ENCODE peak calls at places on chromosomes 6 and 20, in four cellular contexts. T, Z, I and Y are unnamed samples.

GRCh38 chr20:37355252-37356180 is 9.6 kb downstream of the SRC start:
- DNase-seq in I (no peak), T (no peak), Z (no peak), Y (no peak)

GRCh38 chr6:16602035-16602434 is 159.2 kb downstream of the ATXN1 start:
- DNase-seq in T (no peak), I (peak), Z (no peak), Y (no peak)

GRCh38 chr6:46465294-46466165 is 25.7 kb downstream of the RCAN2 start:
- DNase-seq in T (no peak), Z (no peak), I (no peak), Y (no peak)

GRCh38 chr20:15359056-15359455 is 1021.6 kb upstream of the FLRT3 start:
- DNase-seq in T (no peak), Z (no peak), I (no peak), Y (no peak)

GRCh38 chr6:167982063-167982462 is 15.4 kb upstream of the KIF25 start:
- DNase-seq in T (no peak), Z (no peak), I (no peak), Y (no peak)

GRCh38 chr20:52936368-52936986 is 35.7 kb upstream of the TSHZ2 start:
- DNase-seq in T (no peak), Z (no peak), I (no peak), Y (no peak)

GRCh38 chr20:16711859-16712258 is 18.0 kb upstream of the SNRPB2 start:
- DNase-seq in Z (no peak), I (no peak), T (no peak), Y (no peak)

GRCh38 chr6:18997375-18997826 is 610.3 kb downstream of the RNF144B start:
- DNase-seq in I (no peak), Z (peak), T (peak), Y (peak)

GRCh38 chr6:85015396-85015990 is 251.1 kb upstream of the TBX18 start:
- DNase-seq in Z (peak), I (no peak), T (peak), Y (peak)

GRCh38 chr6:36545767-36546663 is 1.3 kb downstream of the STK38 start:
- DNase-seq in Z (peak), I (no peak), T (no peak), Y (no peak)

GRCh38 chr20:6122873-6123649 is at the start of gene FERMT1:
- DNase-seq in Z (no peak), I (no peak), T (peak), Y (peak)

GRCh38 chr6:144311361-144311760 is 26.2 kb downstream of the UTRN start:
- DNase-seq in I (no peak), T (no peak), Z (no peak), Y (no peak)

GRCh38 chr6:30152019-30152673 is 8.9 kb downstream of the TRIM10 start:
- DNase-seq in Z (peak), T (no peak), I (no peak), Y (no peak)

DNA sequence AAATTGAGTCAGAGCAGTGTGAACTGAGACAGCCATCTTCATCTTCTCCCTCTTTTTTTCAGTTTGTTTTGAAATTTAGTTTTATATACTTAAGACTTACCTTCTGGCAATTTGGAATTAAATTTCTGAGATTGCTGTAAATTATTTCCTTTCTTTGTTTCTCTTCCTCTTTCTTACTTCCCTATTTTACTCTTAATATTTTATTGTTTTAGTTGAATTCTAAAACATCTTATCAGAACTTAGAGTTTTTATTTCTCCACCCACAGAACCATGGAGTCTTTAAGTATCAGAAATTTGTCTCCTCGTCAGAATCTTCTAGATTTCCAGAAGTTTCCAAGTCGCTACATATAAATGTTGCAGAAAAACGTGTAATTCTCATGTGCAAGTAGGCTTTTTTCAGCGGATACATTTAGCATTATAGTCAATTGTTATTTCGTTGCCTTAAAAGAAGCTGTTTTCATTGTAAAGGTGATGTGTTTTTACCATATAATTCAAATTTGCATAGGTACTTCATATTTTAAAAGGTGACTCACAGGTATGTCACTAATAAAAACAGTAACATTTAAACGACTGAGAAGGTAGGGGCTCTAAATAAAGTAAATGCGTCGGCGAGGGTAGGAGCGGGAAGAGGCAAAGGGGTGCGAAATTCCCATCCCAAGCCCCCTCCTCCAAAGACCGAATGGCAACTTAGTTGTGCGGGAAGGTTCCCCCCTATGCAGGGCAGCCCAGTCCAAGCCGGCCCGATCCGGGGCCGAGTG is 875 bp upstream of the MYO6 start:
- DNase-seq in Z (no peak), T (no peak), I (no peak), Y (no peak)
- TF ChIP-seq TARDBP in Z (no peak), T (no peak), I (no peak), Y (no peak)

GRCh38 chr6:6771224-6771915 is 182.8 kb downstream of the LY86 start:
- DNase-seq in I (no peak), Z (no peak), T (no peak), Y (no peak)

GRCh38 chr6:6769466-6769865 is 180.9 kb downstream of the LY86 start:
- DNase-seq in Z (no peak), T (no peak), I (no peak), Y (no peak)

GRCh38 chr6:6775074-6775473 is 186.6 kb downstream of the LY86 start:
- DNase-seq in Z (no peak), T (no peak), I (no peak), Y (no peak)

GRCh38 chr6:6771964-6772363 is 183.4 kb downstream of the LY86 start:
- DNase-seq in I (no peak), Z (no peak), T (no peak), Y (no peak)

DNA sequence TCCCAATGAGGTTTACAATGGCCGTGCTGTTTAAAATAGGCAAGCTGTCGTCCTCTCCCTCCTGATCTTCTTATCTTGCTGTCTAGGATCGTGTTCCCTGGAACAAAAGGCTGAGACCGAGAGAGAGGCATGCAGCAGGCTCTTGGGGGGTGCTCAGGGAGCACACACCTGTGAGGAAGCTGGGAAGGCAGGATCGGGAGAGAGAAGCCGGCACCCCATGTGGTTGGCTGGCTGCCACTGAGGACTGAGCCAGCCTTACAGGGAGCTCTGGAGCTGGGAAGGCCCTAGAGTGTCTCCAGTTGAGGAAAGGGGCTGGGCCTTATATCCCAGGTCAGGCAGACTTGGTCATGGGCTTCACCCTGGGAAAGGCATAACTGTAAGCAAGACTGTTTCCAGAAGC is 184.2 kb downstream of the LY86 start:
- DNase-seq in Z (no peak), T (no peak), I (no peak), Y (no peak)
- TF ChIP-seq TARDBP in Z (no peak), T (no peak), I (no peak), Y (no peak)

GRCh38 chr20:63534831-63535651 is 2.1 kb downstream of the PTK6 start:
- DNase-seq in T (no peak), Z (no peak), I (no peak), Y (no peak)
- TF ChIP-seq TARDBP in T (no peak), Z (no peak), I (no peak), Y (no peak)

DNA sequence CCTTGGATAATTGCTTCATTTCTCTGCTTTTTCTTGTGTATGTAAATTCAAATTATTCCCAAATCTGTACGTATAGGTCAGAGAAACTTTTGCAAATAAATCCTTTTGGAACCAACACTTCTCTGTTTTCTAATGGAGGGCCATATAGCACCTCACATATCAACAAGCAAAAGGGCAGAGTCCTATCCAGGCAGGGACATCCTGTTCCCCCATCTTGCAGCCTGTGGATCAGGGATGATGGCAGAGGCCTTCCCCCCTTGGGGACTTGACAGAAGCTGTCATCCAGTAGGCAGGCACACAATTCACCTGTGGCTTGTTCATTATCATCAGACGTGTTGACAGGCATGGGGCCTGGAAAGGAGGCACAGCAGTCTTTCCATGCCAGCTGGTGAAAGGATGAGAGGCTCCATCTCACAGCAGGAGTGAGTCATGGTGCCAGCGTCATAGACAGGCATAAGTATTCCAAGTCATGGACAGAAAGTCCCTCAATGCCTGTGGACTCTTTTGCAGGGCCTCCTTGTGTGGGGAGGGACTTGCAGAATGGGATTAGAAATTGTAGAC is 31.8 kb upstream of the PLEKHG1 start:
- DNase-seq in T (no peak), Z (no peak), I (no peak), Y (no peak)
- TF ChIP-seq TARDBP in T (no peak), Z (no peak), I (no peak), Y (no peak)

DNA sequence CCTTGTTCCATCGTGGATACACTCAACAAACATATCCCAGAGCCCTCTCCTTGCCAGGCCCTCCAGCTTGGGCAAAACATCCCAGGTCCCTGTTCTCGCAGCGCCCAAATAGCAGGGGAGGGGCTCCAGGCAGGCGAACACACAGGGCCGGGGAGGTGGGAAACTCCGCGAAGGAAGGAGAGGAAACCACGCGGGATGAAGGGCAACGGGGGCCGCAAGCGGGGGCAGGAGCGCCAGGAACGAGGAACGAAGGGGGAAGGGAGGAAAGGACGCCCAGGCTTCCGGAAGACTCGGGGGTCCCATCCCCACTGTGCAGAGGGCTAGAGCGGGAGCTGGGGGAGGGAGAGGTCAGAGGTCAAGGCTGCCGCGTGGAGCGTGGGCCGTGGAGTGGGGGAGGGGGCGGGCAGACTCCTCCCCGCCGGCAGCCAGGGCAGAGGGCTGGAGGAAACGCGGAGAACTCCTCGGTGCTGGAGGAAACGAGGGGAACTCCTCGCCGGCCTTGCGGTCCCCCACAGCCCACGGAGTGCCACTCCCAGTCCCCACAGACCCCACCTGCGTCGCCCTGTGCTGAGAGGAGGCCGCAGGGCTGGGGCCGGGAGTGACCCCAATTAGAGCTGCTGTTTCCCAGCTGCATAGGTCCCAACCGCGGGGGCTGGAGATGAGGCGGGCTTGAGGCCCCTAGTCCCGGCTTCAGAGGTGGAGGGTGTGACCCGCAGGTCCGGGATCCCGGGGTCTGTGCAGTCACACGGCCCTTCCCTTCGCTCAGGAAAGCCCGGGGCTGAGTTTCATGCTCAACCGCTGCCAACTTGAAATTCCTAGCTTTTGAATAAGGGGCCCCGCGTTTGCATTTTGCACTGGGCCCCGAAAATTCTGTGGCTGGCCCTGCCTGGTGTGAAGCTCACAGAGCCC is 1.2 kb upstream of the RBM38 start:
- DNase-seq in I (no peak), Z (peak), T (no peak), Y (no peak)
- TF ChIP-seq TARDBP in I (peak), Z (no peak), T (no peak), Y (no peak)

DNA sequence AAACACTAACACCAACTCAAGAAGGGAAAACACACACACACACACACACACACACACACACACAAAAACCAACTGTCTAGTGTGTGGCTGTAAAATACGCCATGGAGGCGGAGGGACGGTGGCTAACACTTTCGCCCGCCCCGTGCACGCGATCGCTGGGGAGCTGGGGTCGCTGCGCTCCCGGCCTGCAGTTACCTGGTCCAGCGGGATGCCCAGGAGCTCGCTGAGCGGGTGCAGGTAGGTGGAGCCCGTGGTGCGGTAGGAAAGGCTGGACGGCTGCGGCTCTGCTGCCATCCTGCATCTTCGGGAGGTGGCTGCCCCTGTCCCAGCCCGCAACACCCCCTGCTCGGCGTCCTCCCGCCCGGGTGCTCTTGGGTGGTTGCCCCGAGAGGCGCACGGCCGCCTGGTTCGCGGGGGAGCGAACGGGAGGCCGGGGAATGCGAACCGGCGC is 303 bp downstream of the MBOAT1 start:
- DNase-seq in I (no peak), T (no peak), Z (peak), Y (no peak)
- TF ChIP-seq TARDBP in I (no peak), T (no peak), Z (no peak), Y (no peak)

DNA sequence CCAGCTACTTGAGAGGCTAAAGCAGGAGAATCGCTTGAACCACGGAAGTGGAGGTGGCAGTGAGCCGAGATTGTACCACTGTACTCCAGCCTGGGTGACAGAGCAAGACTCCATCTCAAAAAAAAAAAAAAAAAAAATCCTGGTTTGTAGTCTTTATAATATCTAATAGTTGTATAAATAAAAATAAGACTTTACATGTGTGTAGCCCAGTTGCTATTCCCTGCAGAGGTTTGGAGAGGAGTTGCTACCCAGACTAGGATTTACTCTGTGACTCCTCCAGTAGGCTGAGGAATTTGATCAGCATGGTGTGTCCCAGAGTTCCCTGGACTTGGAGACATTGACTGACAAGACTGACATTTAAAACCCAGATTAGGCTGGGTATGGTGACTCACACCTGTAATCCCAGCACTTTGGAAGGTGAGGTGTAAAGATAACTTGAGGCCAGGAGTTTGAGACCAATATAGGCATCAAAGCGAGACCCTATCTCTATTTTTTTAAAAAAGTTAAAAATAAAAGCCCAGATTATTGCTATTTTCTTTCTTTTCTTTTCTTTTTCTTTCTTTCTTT is 10.2 kb downstream of the CHMP4B start:
- DNase-seq in I (no peak), Z (peak), T (no peak), Y (no peak)
- TF ChIP-seq TARDBP in I (no peak), Z (no peak), T (no peak), Y (no peak)

GRCh38 chr20:59825944-59826759 is 107.3 kb downstream of the SYCP2 start:
- DNase-seq in Z (no peak), I (no peak), T (no peak), Y (no peak)
- TF ChIP-seq TARDBP in Z (no peak), I (no peak), T (no peak), Y (no peak)

DNA sequence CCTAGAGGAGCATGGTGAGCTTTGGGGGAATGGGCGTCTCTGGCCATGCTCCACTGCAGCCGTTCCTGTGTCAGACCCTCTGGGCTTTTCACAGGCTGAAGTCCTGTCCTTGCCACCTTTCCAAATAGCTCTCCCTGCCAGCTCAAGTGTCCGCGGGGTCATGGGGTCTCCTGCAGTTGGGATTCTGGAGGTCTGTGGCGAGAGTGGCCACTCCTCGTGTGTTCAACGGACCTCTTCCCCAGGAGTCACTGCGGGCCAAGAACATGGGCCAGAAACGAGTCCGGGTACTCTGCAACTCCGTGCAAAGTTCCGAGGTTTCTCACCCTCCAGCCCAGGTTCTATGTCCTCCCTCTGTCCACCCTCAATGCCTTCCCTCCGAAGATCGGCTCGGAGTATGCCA is 4.7 kb downstream of the OR2B3 start:
- DNase-seq in T (no peak), Z (no peak), I (no peak), Y (no peak)
- TF ChIP-seq TARDBP in T (no peak), Z (no peak), I (no peak), Y (no peak)

GRCh38 chr6:135146160-135146920 is 34.8 kb upstream of the MYB start:
- DNase-seq in I (no peak), T (no peak), Z (peak), Y (peak)
- TF ChIP-seq TARDBP in I (no peak), T (no peak), Z (no peak), Y (no peak)